ENCODE peak calls at places on chromosome 10, in six cellular contexts. One of them, this sample, is unnamed.

GRCh38 chr10:44352316-44353127 is 32.4 kb downstream of the CXCL12 start:
- DNase-seq in colonic mucosa: peak; percentile 39
- DNase-seq in mesothelial cell of epicardium: no peak
- DNase-seq in HL-60: no peak
- DNase-seq in heart left ventricle: peak; percentile 81
- DNase-seq in choroid plexus epithelial cell: peak; percentile 44
- DNase-seq in this sample: no peak

GRCh38 chr10:3336673-3337293 is 164.2 kb upstream of the PITRM1 start:
- DNase-seq in HL-60: no peak
- DNase-seq in mesothelial cell of epicardium: no peak
- DNase-seq in heart left ventricle: no peak
- DNase-seq in choroid plexus epithelial cell: no peak
- DNase-seq in colonic mucosa: no peak
- DNase-seq in this sample: no peak

GRCh38 chr10:7411671-7412481 is 1.0 kb upstream of the SFMBT2 start:
- DNase-seq in HL-60: no peak
- DNase-seq in choroid plexus epithelial cell: no peak
- DNase-seq in heart left ventricle: no peak
- DNase-seq in colonic mucosa: peak; percentile 22
- DNase-seq in mesothelial cell of epicardium: no peak
- DNase-seq in this sample: no peak

GRCh38 chr10:115417585-115418265 is 324.6 kb downstream of the ATRNL1 start:
- DNase-seq in heart left ventricle: no peak
- DNase-seq in choroid plexus epithelial cell: peak; percentile 82
- DNase-seq in mesothelial cell of epicardium: no peak
- DNase-seq in HL-60: peak; percentile 6
- DNase-seq in colonic mucosa: no peak
- DNase-seq in this sample: peak; percentile 11

GRCh38 chr10:63696205-63696604 is 175.0 kb downstream of the REEP3 start:
- DNase-seq in HL-60: no peak
- DNase-seq in mesothelial cell of epicardium: no peak
- DNase-seq in choroid plexus epithelial cell: no peak
- DNase-seq in heart left ventricle: no peak
- DNase-seq in colonic mucosa: no peak
- DNase-seq in this sample: no peak

GRCh38 chr10:122216047-122216446 is 55.0 kb upstream of the BTBD16 start:
- DNase-seq in heart left ventricle: no peak
- DNase-seq in colonic mucosa: no peak
- DNase-seq in mesothelial cell of epicardium: no peak
- DNase-seq in HL-60: no peak
- DNase-seq in choroid plexus epithelial cell: no peak
- DNase-seq in this sample: no peak

GRCh38 chr10:85655394-85655793 is 711.2 kb downstream of the GRID1 start:
- DNase-seq in heart left ventricle: no peak
- DNase-seq in choroid plexus epithelial cell: peak; percentile 51
- DNase-seq in mesothelial cell of epicardium: no peak
- DNase-seq in colonic mucosa: no peak
- DNase-seq in HL-60: no peak
- DNase-seq in this sample: no peak

GRCh38 chr10:126057494-126057893 is 161.1 kb downstream of the FANK1 start:
- DNase-seq in colonic mucosa: no peak
- DNase-seq in heart left ventricle: no peak
- DNase-seq in choroid plexus epithelial cell: no peak
- DNase-seq in mesothelial cell of epicardium: no peak
- DNase-seq in HL-60: no peak
- DNase-seq in this sample: no peak

GRCh38 chr10:33534455-33534854 is 200.0 kb upstream of the NRP1 start:
- DNase-seq in HL-60: no peak
- DNase-seq in heart left ventricle: no peak
- DNase-seq in mesothelial cell of epicardium: no peak
- DNase-seq in colonic mucosa: no peak
- DNase-seq in choroid plexus epithelial cell: no peak
- DNase-seq in this sample: no peak

GRCh38 chr10:18226336-18226735 is 86.1 kb downstream of the CACNB2 start:
- DNase-seq in HL-60: no peak
- DNase-seq in colonic mucosa: no peak
- DNase-seq in heart left ventricle: no peak
- DNase-seq in mesothelial cell of epicardium: no peak
- DNase-seq in choroid plexus epithelial cell: no peak
- DNase-seq in this sample: no peak

GRCh38 chr10:53997953-53998352 is 803.1 kb downstream of the PCDH15 start:
- DNase-seq in choroid plexus epithelial cell: peak; percentile 1
- DNase-seq in mesothelial cell of epicardium: no peak
- DNase-seq in HL-60: no peak
- DNase-seq in colonic mucosa: no peak
- DNase-seq in heart left ventricle: no peak
- DNase-seq in this sample: no peak

GRCh38 chr10:63494951-63495350 is 26.2 kb upstream of the REEP3 start:
- DNase-seq in HL-60: no peak
- DNase-seq in choroid plexus epithelial cell: no peak
- DNase-seq in heart left ventricle: no peak
- DNase-seq in colonic mucosa: no peak
- DNase-seq in mesothelial cell of epicardium: no peak
- DNase-seq in this sample: no peak

GRCh38 chr10:88012627-88013026 is 149.2 kb downstream of the PTEN start:
- DNase-seq in HL-60: no peak
- DNase-seq in colonic mucosa: no peak
- DNase-seq in choroid plexus epithelial cell: no peak
- DNase-seq in mesothelial cell of epicardium: no peak
- DNase-seq in heart left ventricle: no peak
- DNase-seq in this sample: no peak

GRCh38 chr10:5663692-5664427 is 2.5 kb downstream of the ASB13 start:
- DNase-seq in mesothelial cell of epicardium: no peak
- DNase-seq in choroid plexus epithelial cell: no peak
- DNase-seq in heart left ventricle: no peak
- DNase-seq in HL-60: no peak
- DNase-seq in colonic mucosa: peak; percentile 17
- DNase-seq in this sample: no peak

GRCh38 chr10:107727762-107728317 is 563.3 kb upstream of the SORCS1 start:
- DNase-seq in choroid plexus epithelial cell: peak; percentile 32
- DNase-seq in HL-60: no peak
- DNase-seq in heart left ventricle: no peak
- DNase-seq in mesothelial cell of epicardium: no peak
- DNase-seq in colonic mucosa: peak; percentile 38
- DNase-seq in this sample: no peak

GRCh38 chr10:79159785-79160184 is 91.0 kb downstream of the ZMIZ1 start:
- DNase-seq in colonic mucosa: no peak
- DNase-seq in mesothelial cell of epicardium: no peak
- DNase-seq in choroid plexus epithelial cell: peak; percentile 72
- DNase-seq in heart left ventricle: peak; percentile 86
- DNase-seq in HL-60: no peak
- DNase-seq in this sample: no peak

GRCh38 chr10:48895198-48895720 is 44.4 kb downstream of the LRRC18 start:
- DNase-seq in HL-60: no peak
- DNase-seq in mesothelial cell of epicardium: no peak
- DNase-seq in colonic mucosa: no peak
- DNase-seq in choroid plexus epithelial cell: no peak
- DNase-seq in heart left ventricle: no peak
- DNase-seq in this sample: no peak

GRCh38 chr10:42990721-42991441 is 86.0 kb upstream of the RET start:
- DNase-seq in heart left ventricle: no peak
- DNase-seq in mesothelial cell of epicardium: no peak
- DNase-seq in choroid plexus epithelial cell: no peak
- DNase-seq in colonic mucosa: peak; percentile 9
- DNase-seq in HL-60: no peak
- DNase-seq in this sample: no peak

GRCh38 chr10:102814873-102815661 is 22.1 kb downstream of the CYP17A1 start:
- DNase-seq in choroid plexus epithelial cell: peak; percentile 74
- DNase-seq in heart left ventricle: peak; percentile 90
- DNase-seq in mesothelial cell of epicardium: peak; percentile 53
- DNase-seq in HL-60: no peak
- DNase-seq in colonic mucosa: no peak
- DNase-seq in this sample: no peak
- TF ChIP-seq CTCF in choroid plexus epithelial cell: no peak
- TF ChIP-seq CTCF in heart left ventricle: no peak
- TF ChIP-seq CTCF in mesothelial cell of epicardium: no peak
- TF ChIP-seq CTCF in HL-60: no peak
- TF ChIP-seq CTCF in colonic mucosa: no peak
- TF ChIP-seq CTCF in this sample: no peak

DNA sequence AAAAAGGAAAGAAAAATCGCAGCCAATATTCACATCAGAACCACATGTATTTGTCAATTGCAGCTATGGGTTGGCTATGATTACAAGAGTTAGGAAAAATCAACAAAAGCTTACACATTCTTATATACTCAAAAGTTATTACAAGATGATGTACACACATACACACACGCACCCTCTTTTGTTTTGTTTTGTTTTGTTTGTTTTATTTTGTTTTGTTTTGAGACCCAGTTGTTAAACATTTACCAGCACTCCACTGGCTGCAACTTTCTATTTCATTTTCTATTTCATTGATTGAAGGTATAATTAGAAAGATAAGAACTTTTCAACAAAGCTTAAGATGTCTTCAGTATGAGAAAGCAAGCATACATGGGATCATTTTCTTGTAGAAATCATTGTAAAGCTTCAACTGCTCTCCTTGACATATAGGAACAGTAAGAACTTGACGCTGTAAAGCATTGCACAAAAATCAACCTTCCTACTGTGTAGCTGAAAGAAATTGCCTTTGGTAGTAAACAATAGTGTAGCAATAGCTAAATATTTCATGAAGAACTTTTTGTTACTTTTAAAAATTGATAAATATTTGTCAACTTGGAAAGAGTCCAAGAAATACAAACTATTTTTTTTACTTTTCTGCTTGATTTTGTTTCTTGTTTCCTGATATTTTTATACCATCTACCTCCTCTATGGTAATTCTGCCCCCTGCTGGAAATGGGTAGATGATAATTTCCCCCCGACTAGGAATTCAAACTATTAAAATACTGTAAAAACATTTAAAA is 205.9 kb downstream of the MBL2 start:
- DNase-seq in mesothelial cell of epicardium: no peak
- DNase-seq in HL-60: no peak
- DNase-seq in heart left ventricle: no peak
- DNase-seq in colonic mucosa: no peak
- DNase-seq in choroid plexus epithelial cell: peak; percentile 86
- DNase-seq in this sample: no peak
- TF ChIP-seq CTCF in mesothelial cell of epicardium: no peak
- TF ChIP-seq CTCF in HL-60: no peak
- TF ChIP-seq CTCF in heart left ventricle: peak; percentile 21
- TF ChIP-seq CTCF in colonic mucosa: no peak
- TF ChIP-seq CTCF in choroid plexus epithelial cell: peak; percentile 70
- TF ChIP-seq CTCF in this sample: peak; percentile 67

GRCh38 chr10:124530816-124531215 is 69.2 kb downstream of the LHPP start:
- DNase-seq in heart left ventricle: peak; percentile 19
- DNase-seq in colonic mucosa: no peak
- DNase-seq in HL-60: no peak
- DNase-seq in choroid plexus epithelial cell: no peak
- DNase-seq in mesothelial cell of epicardium: no peak
- DNase-seq in this sample: no peak

GRCh38 chr10:124533266-124533665 is 71.6 kb downstream of the LHPP start:
- DNase-seq in choroid plexus epithelial cell: no peak
- DNase-seq in heart left ventricle: peak; percentile 8
- DNase-seq in mesothelial cell of epicardium: no peak
- DNase-seq in colonic mucosa: no peak
- DNase-seq in HL-60: no peak
- DNase-seq in this sample: no peak

GRCh38 chr10:124530215-124530665 is 68.6 kb downstream of the LHPP start:
- DNase-seq in mesothelial cell of epicardium: peak; percentile 87
- DNase-seq in HL-60: peak; percentile 60
- DNase-seq in choroid plexus epithelial cell: peak; percentile 85
- DNase-seq in colonic mucosa: peak; percentile 90
- DNase-seq in heart left ventricle: peak; percentile 91
- DNase-seq in this sample: peak; percentile 91

GRCh38 chr10:124532788-124533187 is 71.2 kb downstream of the LHPP start:
- DNase-seq in HL-60: no peak
- DNase-seq in heart left ventricle: no peak
- DNase-seq in mesothelial cell of epicardium: no peak
- DNase-seq in colonic mucosa: no peak
- DNase-seq in choroid plexus epithelial cell: no peak
- DNase-seq in this sample: no peak

GRCh38 chr10:124532106-124532641 is 70.6 kb downstream of the LHPP start:
- DNase-seq in heart left ventricle: peak; percentile 11
- DNase-seq in choroid plexus epithelial cell: peak; percentile 46
- DNase-seq in colonic mucosa: no peak
- DNase-seq in HL-60: no peak
- DNase-seq in mesothelial cell of epicardium: no peak
- DNase-seq in this sample: no peak
- TF ChIP-seq CTCF in heart left ventricle: no peak
- TF ChIP-seq CTCF in choroid plexus epithelial cell: peak; percentile 74
- TF ChIP-seq CTCF in colonic mucosa: no peak
- TF ChIP-seq CTCF in HL-60: peak; percentile 24
- TF ChIP-seq CTCF in mesothelial cell of epicardium: peak; percentile 41
- TF ChIP-seq CTCF in this sample: peak; percentile 63

GRCh38 chr10:132065491-132066105 is at the start of gene JAKMIP3:
- DNase-seq in HL-60: no peak
- DNase-seq in colonic mucosa: peak; percentile 23
- DNase-seq in heart left ventricle: peak; percentile 46
- DNase-seq in choroid plexus epithelial cell: peak; percentile 95
- DNase-seq in mesothelial cell of epicardium: peak; percentile 66
- DNase-seq in this sample: no peak

GRCh38 chr10:132068431-132069121 is 2.8 kb downstream of the JAKMIP3 start:
- DNase-seq in colonic mucosa: no peak
- DNase-seq in choroid plexus epithelial cell: no peak
- DNase-seq in HL-60: no peak
- DNase-seq in heart left ventricle: no peak
- DNase-seq in mesothelial cell of epicardium: peak; percentile 16
- DNase-seq in this sample: no peak

GRCh38 chr10:132064771-132065437 is 842 bp upstream of the JAKMIP3 start:
- DNase-seq in mesothelial cell of epicardium: peak; percentile 31
- DNase-seq in HL-60: no peak
- DNase-seq in choroid plexus epithelial cell: peak; percentile 2
- DNase-seq in heart left ventricle: no peak
- DNase-seq in colonic mucosa: no peak
- DNase-seq in this sample: no peak

GRCh38 chr10:132066186-132066585 is 440 bp downstream of the JAKMIP3 start:
- DNase-seq in choroid plexus epithelial cell: peak; percentile 30
- DNase-seq in HL-60: no peak
- DNase-seq in heart left ventricle: no peak
- DNase-seq in mesothelial cell of epicardium: peak; percentile 39
- DNase-seq in colonic mucosa: no peak
- DNase-seq in this sample: no peak

DNA sequence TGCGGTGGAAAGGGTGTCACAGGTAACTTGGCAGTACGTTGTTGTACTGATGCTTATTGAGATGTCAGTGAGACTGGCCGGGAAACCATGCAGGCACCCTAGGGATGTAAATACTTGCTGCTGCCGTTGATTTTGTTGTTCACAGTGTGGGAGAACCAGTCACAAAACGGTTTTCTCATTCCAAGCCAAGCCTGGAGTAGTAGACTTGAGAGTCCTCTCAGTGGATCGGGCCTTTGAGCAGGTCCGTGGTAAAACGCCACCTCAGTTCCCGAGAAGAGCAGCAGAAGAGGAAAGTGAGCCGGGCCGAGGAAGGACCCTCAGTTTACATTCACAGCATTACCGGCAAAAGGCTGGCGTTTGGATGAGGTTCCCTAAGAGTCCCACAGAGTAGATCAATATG is 1.1 kb downstream of the JAKMIP3 start:
- DNase-seq in HL-60: no peak
- DNase-seq in choroid plexus epithelial cell: no peak
- DNase-seq in colonic mucosa: no peak
- DNase-seq in heart left ventricle: no peak
- DNase-seq in mesothelial cell of epicardium: peak; percentile 34
- DNase-seq in this sample: no peak
- TF ChIP-seq CTCF in HL-60: no peak
- TF ChIP-seq CTCF in choroid plexus epithelial cell: no peak
- TF ChIP-seq CTCF in colonic mucosa: no peak
- TF ChIP-seq CTCF in heart left ventricle: no peak
- TF ChIP-seq CTCF in mesothelial cell of epicardium: no peak
- TF ChIP-seq CTCF in this sample: no peak

GRCh38 chr10:28991738-28992270 is 297.1 kb upstream of the LYZL1 start:
- DNase-seq in choroid plexus epithelial cell: peak; percentile 71
- DNase-seq in mesothelial cell of epicardium: no peak
- DNase-seq in colonic mucosa: peak; percentile 55
- DNase-seq in HL-60: no peak
- DNase-seq in heart left ventricle: peak; percentile 35
- DNase-seq in this sample: peak; percentile 34
- TF ChIP-seq CTCF in choroid plexus epithelial cell: peak; percentile 92
- TF ChIP-seq CTCF in mesothelial cell of epicardium: peak; percentile 49
- TF ChIP-seq CTCF in colonic mucosa: peak; percentile 62
- TF ChIP-seq CTCF in HL-60: peak; percentile 34
- TF ChIP-seq CTCF in heart left ventricle: peak; percentile 77
- TF ChIP-seq CTCF in this sample: peak; percentile 87

GRCh38 chr10:1050555-1050954 is 1.6 kb upstream of the IDI1 start:
- DNase-seq in colonic mucosa: peak; percentile 70
- DNase-seq in choroid plexus epithelial cell: no peak
- DNase-seq in heart left ventricle: no peak
- DNase-seq in HL-60: no peak
- DNase-seq in mesothelial cell of epicardium: no peak
- DNase-seq in this sample: no peak
- TF ChIP-seq CTCF in colonic mucosa: no peak
- TF ChIP-seq CTCF in choroid plexus epithelial cell: no peak
- TF ChIP-seq CTCF in heart left ventricle: no peak
- TF ChIP-seq CTCF in HL-60: no peak
- TF ChIP-seq CTCF in mesothelial cell of epicardium: no peak
- TF ChIP-seq CTCF in this sample: peak; percentile 25

This sample was measured in neural crest cell.